ENCODE peak calls at places on chromosomes 11 and 22, in four cellular contexts. S is naive thymus-derived CD8-positive, alpha-beta T cell; E is stromal cell of bone marrow; T is nucleus accumbens. R is an unnamed sample.

GRCh38 chr11:128624269-128625170 is 37.2 kb upstream of the ETS1 start:
- DNase-seq in S (peak; percentile 75), E (no peak), T (no peak), R (no peak)

GRCh38 chr11:69233761-69234136 is 60.2 kb upstream of the MYEOV start:
- DNase-seq in S (no peak), E (no peak), T (no peak), R (no peak)

GRCh38 chr11:19642759-19643158 is 69.9 kb upstream of the NAV2 start:
- DNase-seq in S (no peak), E (no peak), T (no peak), R (no peak)

GRCh38 chr11:24574461-24574860 is 77.6 kb downstream of the LUZP2 start:
- DNase-seq in S (no peak), E (no peak), T (no peak), R (no peak)

GRCh38 chr11:85663781-85664560 is 958 bp downstream of the CREBZF start:
- DNase-seq in S (peak; percentile 92), E (no peak), T (peak; percentile 36), R (peak; percentile 75)

GRCh38 chr11:76152741-76153608 is 53.3 kb downstream of the WNT11 start:
- DNase-seq in S (no peak), E (no peak), T (no peak), R (no peak)

GRCh38 chr11:103875855-103876510 is 160.5 kb upstream of the DDI1 start:
- DNase-seq in S (no peak), E (no peak), T (no peak), R (no peak)

GRCh38 chr22:41181349-41182241 is 23.5 kb upstream of the L3MBTL2 start:
- DNase-seq in S (no peak), E (peak; percentile 45), T (no peak), R (peak; percentile 91)

GRCh38 chr11:18491924-18492323 is 34.8 kb downstream of the TSG101 start:
- DNase-seq in S (no peak), E (peak; percentile 24), T (no peak), R (no peak)

GRCh38 chr11:64284048-64284961 is at the start of gene BAD:
- DNase-seq in S (peak; percentile 89), E (peak; percentile 86), T (peak; percentile 92), R (peak; percentile 92)

GRCh38 chr11:61488651-61489291 is 19.8 kb upstream of the LRRC10B start:
- DNase-seq in S (no peak), E (no peak), T (no peak), R (peak; percentile 27)

GRCh38 chr11:128915148-128915519 is 24.0 kb downstream of the KCNJ5 start:
- DNase-seq in S (no peak), E (no peak), T (no peak), R (no peak)

GRCh38 chr22:40585205-40585778 is 51.2 kb downstream of the MRTFA start:
- DNase-seq in S (no peak), E (no peak), T (no peak), R (no peak)

GRCh38 chr11:126079640-126080205 is 17.1 kb upstream of the CDON start:
- DNase-seq in S (no peak), E (no peak), T (no peak), R (no peak)

GRCh38 chr11:83791557-83791956 is 505.4 kb upstream of the CCDC90B start:
- DNase-seq in S (no peak), E (no peak), T (no peak), R (no peak)

GRCh38 chr11:61509058-61510029 is 795 bp downstream of the LRRC10B start:
- DNase-seq in S (peak; percentile 48), E (peak; percentile 36), T (peak; percentile 20), R (peak; percentile 73)

GRCh38 chr11:74570266-74571061 is 21.9 kb upstream of the POLD3 start:
- DNase-seq in S (peak; percentile 18), E (peak; percentile 19), T (no peak), R (peak; percentile 58)

GRCh38 chr11:41256060-41256459 is 203.4 kb downstream of the LRRC4C start:
- DNase-seq in S (no peak), E (no peak), T (no peak), R (no peak)

GRCh38 chr11:69486056-69486772 is 4.8 kb downstream of the LINC01488 start:
- DNase-seq in S (no peak), E (no peak), T (no peak), R (no peak)

GRCh38 chr11:76666408-76666807 is 4.1 kb downstream of the LRRC32 start:
- DNase-seq in S (no peak), E (no peak), T (no peak), R (no peak)

GRCh38 chr11:71342116-71342515 is 89.7 kb upstream of the SHANK2 start:
- DNase-seq in S (no peak), E (no peak), T (no peak), R (peak; percentile 24)

GRCh38 chr22:31279821-31280496 is 12.3 kb downstream of the PIK3IP1 start:
- DNase-seq in S (no peak), E (no peak), T (no peak), R (no peak)

GRCh38 chr22:43996981-43997265 is 27.2 kb upstream of the PARVB start:
- DNase-seq in S (no peak), E (no peak), T (no peak), R (no peak)

GRCh38 chr22:49546811-49547585 is 280.7 kb downstream of the BRD1 start:
- DNase-seq in S (no peak), E (no peak), T (no peak), R (no peak)

R was measured in EH.